ENCODE peak calls at places on chromosomes 1 and 21, in five cellular contexts. K is HuH-7.5; F is stimulated activated CD4-positive, alpha-beta T cell treated with anti-CD3 and anti-CD28 coated beads, Interleukin-4, amount 100 ng/mL, for 4 hours; H is H9; Y is IMR-90. N is an unnamed sample.

GRCh38 chr1:54027848-54028247 is 9.9 kb upstream of the LDLRAD1 start:
- DNase-seq in H (no peak), Y (no peak), F (no peak), K (no peak), N (no peak)

GRCh38 chr1:212797681-212798080 is 6.0 kb downstream of the TATDN3 start:
- DNase-seq in Y (peak; percentile 21), K (no peak), H (no peak), F (no peak), N (no peak)

GRCh38 chr1:62357916-62358315 is 38.7 kb upstream of the KANK4 start:
- DNase-seq in Y (no peak), K (no peak), H (no peak), F (no peak), N (no peak)

GRCh38 chr1:213715182-213715581 is 272.6 kb upstream of the PROX1 start:
- DNase-seq in K (no peak), H (no peak), Y (no peak), F (no peak), N (no peak)

GRCh38 chr1:65596768-65597167 is 176.3 kb downstream of the LEPR start:
- DNase-seq in Y (no peak), K (no peak), H (no peak), F (no peak), N (no peak)

GRCh38 chr1:85151446-85151845 is 49.4 kb downstream of the SYDE2 start:
- DNase-seq in Y (no peak), F (no peak), K (peak; percentile 5), H (no peak), N (no peak)

GRCh38 chr1:10692401-10693021 is 103.9 kb downstream of the CASZ1 start:
- DNase-seq in H (no peak), Y (no peak), F (peak; percentile 61), K (peak; percentile 85), N (peak; percentile 71)

GRCh38 chr21:38434913-38435533 is 63.3 kb downstream of the ERG start:
- DNase-seq in Y (peak; percentile 34), H (no peak), F (no peak), K (no peak), N (no peak)

GRCh38 chr1:79197421-79197820 is 190.9 kb upstream of the ADGRL4 start:
- DNase-seq in F (no peak), K (no peak), Y (peak; percentile 38), H (no peak), N (no peak)

GRCh38 chr1:9539829-9540550 is 725 bp downstream of the SLC25A33 start:
- DNase-seq in K (peak; percentile 60), H (peak; percentile 48), Y (peak; percentile 21), F (peak; percentile 48), N (peak; percentile 44)

GRCh38 chr21:33039542-33039941 is 13.8 kb downstream of the OLIG2 start:
- DNase-seq in F (no peak), Y (no peak), H (no peak), K (no peak), N (no peak)

GRCh38 chr1:145988773-145989172 is 7.6 kb downstream of the TXNIP start:
- DNase-seq in Y (no peak), K (no peak), H (no peak), F (no peak), N (no peak)

GRCh38 chr1:236301958-236302335 is 20.2 kb upstream of the ERO1B start:
- DNase-seq in Y (no peak), H (no peak), F (no peak), K (no peak), N (no peak)

GRCh38 chr1:53390261-53390660 is 62.4 kb upstream of the LRP8 start:
- DNase-seq in Y (no peak), F (no peak), K (no peak), H (no peak), N (no peak)

GRCh38 chr1:7961199-7962010 is at the start of gene PARK7:
- DNase-seq in K (peak; percentile 91), F (peak; percentile 99), H (peak; percentile 99), Y (peak; percentile 99), N (peak; percentile 100)

GRCh38 chr1:89306273-89306672 is 33.6 kb upstream of the GBP5 start:
- DNase-seq in F (no peak), H (no peak), K (no peak), Y (no peak), N (no peak)

GRCh38 chr1:208007938-208008342 is 97.0 kb upstream of the CD34 start:
- DNase-seq in K (no peak), Y (peak; percentile 61), H (no peak), F (no peak), N (no peak)

GRCh38 chr1:229025576-229025975 is 245.3 kb upstream of the RAB4A start:
- DNase-seq in Y (no peak), K (no peak), F (no peak), H (no peak), N (no peak)

GRCh38 chr1:160307455-160307854 is 22.5 kb upstream of the PEX19 start:
- DNase-seq in F (no peak), H (peak; percentile 86), K (no peak), Y (no peak), N (no peak)

GRCh38 chr1:14499312-14500040 is 99.0 kb upstream of the KAZN start:
- DNase-seq in K (no peak), H (no peak), F (no peak), Y (no peak), N (no peak)

GRCh38 chr1:182955596-182956588 is 2.9 kb upstream of the SHCBP1L start:
- DNase-seq in K (no peak), F (no peak), Y (peak; percentile 92), H (no peak), N (no peak)

GRCh38 chr1:113946112-113946511 is 17.0 kb downstream of the HIPK1 start:
- DNase-seq in K (no peak), Y (no peak), H (no peak), F (no peak), N (no peak)

GRCh38 chr1:41314376-41314775 is 46.9 kb upstream of the FOXO6 start:
- DNase-seq in Y (no peak), F (no peak), K (no peak), H (no peak), N (no peak)

GRCh38 chr1:204104331-204105222 is 31.7 kb downstream of the SOX13 start:
- DNase-seq in K (peak; percentile 70), H (no peak), F (no peak), Y (no peak), N (no peak)

GRCh38 chr1:47777322-47777721 is 219.9 kb downstream of the TRABD2B start:
- DNase-seq in K (no peak), Y (no peak), H (no peak), F (no peak), N (no peak)

GRCh38 chr1:53735681-53736080 is 3.3 kb downstream of the GLIS1 start:
- DNase-seq in H (no peak), Y (no peak), K (no peak), F (no peak), N (no peak)

GRCh38 chr21:42636535-42636914 is 16.9 kb upstream of the PDE9A start:
- DNase-seq in Y (peak; percentile 61), K (no peak), F (no peak), H (no peak), N (no peak)

GRCh38 chr1:88562991-88563390 is 121.1 kb upstream of the PKN2 start:
- DNase-seq in Y (no peak), K (no peak), H (no peak), F (no peak), N (no peak)

GRCh38 chr1:43513471-43514173 is 17.1 kb upstream of the PTPRF start:
- DNase-seq in Y (no peak), K (no peak), H (peak; percentile 0), F (no peak), N (no peak)

GRCh38 chr1:161439280-161440232 is 65.7 kb upstream of the FCGR2A start:
- DNase-seq in H (peak; percentile 56), K (peak; percentile 33), F (peak; percentile 34), Y (peak; percentile 33), N (no peak)

GRCh38 chr21:33308586-33309490 is 15.9 kb upstream of the IFNAR1 start:
- DNase-seq in K (no peak), H (no peak), Y (peak; percentile 55), F (no peak), N (no peak)

GRCh38 chr1:220375715-220376114 is 103.5 kb upstream of the RAB3GAP2 start:
- DNase-seq in Y (no peak), H (no peak), K (no peak), F (no peak), N (no peak)

GRCh38 chr21:25845729-25846256 is 111.0 kb downstream of the GABPA start:
- DNase-seq in K (no peak), H (no peak), F (no peak), Y (peak; percentile 14), N (no peak)

GRCh38 chr1:24769656-24770651 is 24.7 kb downstream of the CLIC4 start:
- DNase-seq in K (no peak), H (no peak), F (no peak), Y (peak; percentile 98), N (no peak)

GRCh38 chr1:147741075-147741474 is 19.3 kb downstream of the GJA5 start:
- DNase-seq in H (no peak), Y (no peak), K (no peak), F (no peak), N (no peak)

GRCh38 chr1:31765041-31765467 is 914 bp upstream of the ADGRB2 start:
- DNase-seq in K (peak; percentile 67), Y (peak; percentile 19), F (no peak), H (no peak), N (no peak)

N was measured in activated CD4-positive, alpha-beta T cell treated with anti-CD3 and anti-CD28 coated beads for 4 hours.